ENCODE peak calls at places on chromosomes 11 and 22, in eight cellular contexts. R, O, T, W, U, H, L and Y are unnamed samples.

GRCh38 chr22:43427296-43428004 is 15.6 kb downstream of the MPPED1 start:
- DNase-seq in T (no peak), W (no peak), R (no peak), U (no peak), O (no peak), L (no peak), H (no peak), Y (no peak)

GRCh38 chr22:26499188-26499703 is 13.0 kb downstream of the TFIP11 start:
- DNase-seq in W (no peak), U (no peak), T (no peak), O (no peak), L (no peak), H (no peak), R (no peak), Y (no peak)

GRCh38 chr11:2092464-2092910 is 46.7 kb downstream of the IGF2 start:
- DNase-seq in T (no peak), W (no peak), L (no peak), O (no peak), R (no peak), H (peak), U (no peak), Y (no peak)

GRCh38 chr22:46220921-46221320 is 29.2 kb downstream of the CDPF1 start:
- DNase-seq in H (no peak), W (no peak), U (no peak), L (no peak), T (no peak), O (no peak), R (no peak), Y (peak)

GRCh38 chr11:14378171-14378570 is 19.2 kb upstream of the RRAS2 start:
- DNase-seq in T (no peak), H (no peak), O (no peak), R (no peak), L (no peak), U (no peak), W (no peak), Y (no peak)

GRCh38 chr11:117410861-117411725 is 83.4 kb downstream of the CEP164 start:
- DNase-seq in O (no peak), L (no peak), R (no peak), T (no peak), H (no peak), W (no peak), U (peak), Y (no peak)

GRCh38 chr11:6530848-6531247 is 33.8 kb downstream of the DNHD1 start:
- DNase-seq in W (no peak), U (no peak), R (no peak), T (no peak), H (no peak), O (no peak), L (no peak), Y (no peak)

GRCh38 chr11:43866520-43866919 is 14.1 kb upstream of the ALKBH3 start:
- DNase-seq in U (no peak), W (no peak), R (no peak), H (no peak), L (no peak), O (no peak), T (peak), Y (no peak)

GRCh38 chr11:69943066-69943465 is 123.8 kb upstream of the FGF3 start:
- DNase-seq in W (no peak), U (peak), L (no peak), R (no peak), T (peak), O (no peak), H (peak), Y (no peak)

GRCh38 chr11:64854157-64854533 is 9.7 kb upstream of the CDC42BPG start:
- DNase-seq in R (no peak), U (no peak), O (no peak), H (peak), L (no peak), T (no peak), W (no peak), Y (no peak)

GRCh38 chr22:45972868-45973212 is 4.1 kb downstream of the WNT7B start:
- DNase-seq in U (no peak), R (no peak), H (no peak), W (no peak), O (no peak), L (no peak), T (no peak), Y (no peak)

GRCh38 chr11:87194985-87195820 is 157.5 kb downstream of the TMEM135 start:
- DNase-seq in O (no peak), W (no peak), H (no peak), L (no peak), T (no peak), U (no peak), R (no peak), Y (no peak)

GRCh38 chr11:68255526-68255925 is 16.2 kb downstream of the C11orf24 start:
- DNase-seq in O (no peak), L (no peak), R (no peak), U (no peak), T (peak), W (no peak), H (no peak), Y (no peak)

GRCh38 chr22:29798318-29798717 is 31.1 kb downstream of the UQCR10 start:
- DNase-seq in U (no peak), W (no peak), R (no peak), O (no peak), T (peak), L (no peak), H (no peak), Y (peak)

GRCh38 chr11:96319901-96320656 is 22.9 kb downstream of the MAML2 start:
- DNase-seq in R (no peak), U (no peak), T (no peak), W (no peak), O (no peak), L (no peak), H (no peak), Y (no peak)

GRCh38 chr11:19725379-19726079 is 12.9 kb downstream of the NAV2 start:
- DNase-seq in W (no peak), L (no peak), H (peak), R (no peak), T (no peak), O (no peak), U (peak), Y (no peak)
- H3K4me3 ChIP-seq in W (no peak), L (no peak), H (no peak), R (no peak), T (no peak), O (no peak), U (no peak), Y (no peak)

GRCh38 chr11:30485222-30485621 is 100.9 kb downstream of the MPPED2 start:
- DNase-seq in U (no peak), O (no peak), L (no peak), T (no peak), R (no peak), H (no peak), W (no peak), Y (no peak)
- H3K4me3 ChIP-seq in U (no peak), O (no peak), L (no peak), T (no peak), R (no peak), H (no peak), W (no peak), Y (no peak)

GRCh38 chr22:31917227-31917921 is 27.0 kb upstream of the YWHAH start:
- DNase-seq in O (no peak), R (no peak), L (peak), U (no peak), W (no peak), H (peak), T (no peak), Y (peak)
- H3K4me3 ChIP-seq in O (no peak), R (no peak), L (no peak), U (no peak), W (no peak), H (no peak), T (no peak), Y (no peak)

DNA sequence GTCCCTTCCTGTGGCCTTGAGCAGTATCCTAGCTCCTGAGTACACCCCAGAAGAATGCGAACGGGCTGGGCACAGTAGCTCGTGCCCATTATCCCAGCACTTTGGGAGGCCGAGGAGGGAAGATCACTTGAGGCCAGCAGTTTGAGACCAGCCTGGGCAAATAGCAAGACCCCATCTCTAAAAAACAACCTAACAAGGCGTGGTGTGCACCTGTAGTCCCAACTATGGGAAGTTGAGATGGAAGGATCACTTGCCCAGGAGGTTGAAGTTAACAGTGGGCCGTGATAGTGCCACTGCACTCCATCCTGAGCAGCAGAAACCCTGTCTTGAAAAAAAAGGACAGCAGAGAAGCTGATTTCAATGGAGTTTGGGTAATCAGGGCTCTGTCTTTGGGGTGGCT is 3.3 kb downstream of the RPLP2 start:
- DNase-seq in O (no peak), T (no peak), W (no peak), R (no peak), U (no peak), H (no peak), L (no peak), Y (no peak)
- H3K4me3 ChIP-seq in O (no peak), T (no peak), W (no peak), R (no peak), U (no peak), H (no peak), L (no peak), Y (no peak)

GRCh38 chr11:108538022-108538424 is 39.8 kb upstream of the POGLUT3 start:
- DNase-seq in U (no peak), O (no peak), H (peak), R (no peak), W (no peak), T (no peak), L (no peak), Y (no peak)
- H3K4me3 ChIP-seq in U (no peak), O (no peak), H (no peak), R (no peak), W (peak), T (no peak), L (no peak), Y (no peak)

GRCh38 chr11:12109591-12110196 is 696 bp upstream of the MICAL2 start:
- DNase-seq in O (no peak), U (no peak), H (no peak), W (no peak), R (no peak), L (no peak), T (no peak), Y (no peak)

GRCh38 chr11:12110201-12110713 is at the start of gene MICAL2:
- DNase-seq in L (peak), U (peak), H (peak), W (no peak), O (no peak), R (peak), T (peak), Y (peak)

GRCh38 chr11:12111482-12112149 is 1.2 kb downstream of the MICAL2 start:
- DNase-seq in R (no peak), L (no peak), W (no peak), O (no peak), H (no peak), T (peak), U (no peak), Y (no peak)

GRCh38 chr11:12112150-12112520 is 1.7 kb downstream of the MICAL2 start:
- DNase-seq in O (no peak), W (no peak), H (no peak), L (no peak), U (no peak), T (no peak), R (no peak), Y (no peak)

DNA sequence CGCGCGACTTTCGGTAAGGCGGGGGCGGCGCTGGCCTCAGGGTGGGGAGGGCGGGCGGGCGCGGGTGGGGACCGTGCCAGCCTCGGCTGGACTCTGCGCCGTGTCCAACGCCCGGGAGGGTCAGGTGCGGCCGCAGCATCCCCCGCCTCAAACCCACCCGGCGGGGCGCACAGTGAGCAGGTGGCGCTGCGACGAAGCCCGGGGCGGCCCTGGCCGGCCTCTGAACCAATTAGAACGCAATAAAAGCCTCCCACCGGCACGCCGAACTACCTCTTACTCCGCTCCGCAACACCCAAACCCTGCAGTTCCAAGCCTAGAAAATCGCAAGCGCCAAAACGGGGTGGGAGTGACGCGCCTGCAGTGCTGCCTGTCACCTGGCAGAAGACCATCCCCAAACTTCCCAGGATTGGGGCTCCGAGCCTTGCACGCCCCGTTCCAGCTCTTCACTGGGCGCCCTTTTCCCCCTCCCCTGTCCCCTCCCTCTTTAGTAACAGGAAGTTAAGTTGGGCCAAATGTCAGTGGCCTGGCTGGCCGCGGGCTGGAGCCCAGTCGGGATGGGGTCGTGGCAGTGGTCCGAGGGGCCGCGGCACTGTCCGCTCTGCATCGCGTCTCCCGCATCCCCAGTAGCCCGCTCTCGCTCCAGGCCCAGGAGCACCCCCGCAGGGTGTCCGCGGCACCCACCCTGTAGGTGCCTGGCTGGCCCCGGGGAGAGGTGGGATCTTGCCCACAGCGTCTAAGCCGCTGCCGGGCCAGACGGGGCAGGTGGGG is 508 bp downstream of the MICAL2 start:
- DNase-seq in R (no peak), W (no peak), L (peak), U (no peak), T (peak), O (no peak), H (peak), Y (no peak)
- H3K4me3 ChIP-seq in R (peak), W (peak), L (peak), U (peak), T (peak), O (peak), H (peak), Y (peak)

GRCh38 chr11:71999360-71999759 is 651 bp downstream of the IL18BP start:
- DNase-seq in U (peak), H (no peak), T (peak), O (no peak), L (no peak), W (no peak), R (no peak), Y (no peak)
- H3K4me3 ChIP-seq in U (no peak), H (no peak), T (peak), O (peak), L (peak), W (no peak), R (peak), Y (no peak)

GRCh38 chr11:3161309-3161708 is 3.8 kb downstream of the OSBPL5 start:
- DNase-seq in H (peak), R (no peak), U (no peak), T (peak), W (no peak), L (no peak), O (no peak), Y (no peak)
- H3K4me3 ChIP-seq in H (no peak), R (no peak), U (no peak), T (peak), W (peak), L (no peak), O (no peak), Y (no peak)